ENCODE peak calls at places on chromosome 17, in six cellular contexts. One of them, this sample, is unnamed.

GRCh38 chr17:47276868-47277267 is 23.2 kb downstream of the ITGB3 start:
- DNase-seq in H1: no peak
- DNase-seq in WTC11: peak
- DNase-seq in GM12878: no peak
- DNase-seq in HepG2: peak
- DNase-seq in K562: no peak
- DNase-seq in this sample: peak

GRCh38 chr17:57463103-57463885 is 207.0 kb downstream of the MSI2 start:
- DNase-seq in WTC11: no peak
- DNase-seq in K562: peak
- DNase-seq in HepG2: peak
- DNase-seq in GM12878: peak
- DNase-seq in H1: no peak
- DNase-seq in this sample: no peak

GRCh38 chr17:28908640-28909098 is 5.8 kb upstream of the DHRS13 start:
- DNase-seq in HepG2: peak
- DNase-seq in K562: no peak
- DNase-seq in GM12878: no peak
- DNase-seq in H1: no peak
- DNase-seq in WTC11: no peak
- DNase-seq in this sample: no peak

GRCh38 chr17:4520881-4521600 is 22.4 kb downstream of the SPNS2 start:
- DNase-seq in K562: no peak
- DNase-seq in H1: no peak
- DNase-seq in GM12878: no peak
- DNase-seq in WTC11: no peak
- DNase-seq in HepG2: no peak
- DNase-seq in this sample: no peak

GRCh38 chr17:75753514-75754377 is 11.2 kb downstream of the GALK1 start:
- DNase-seq in GM12878: no peak
- DNase-seq in WTC11: peak
- DNase-seq in K562: peak
- DNase-seq in HepG2: peak
- DNase-seq in H1: peak
- DNase-seq in this sample: peak

GRCh38 chr17:16189791-16190348 is 25.5 kb downstream of the NCOR1 start:
- DNase-seq in GM12878: no peak
- DNase-seq in HepG2: no peak
- DNase-seq in WTC11: no peak
- DNase-seq in K562: no peak
- DNase-seq in H1: no peak
- DNase-seq in this sample: no peak

GRCh38 chr17:16945513-16946201 is 26.3 kb downstream of the TNFRSF13B start:
- DNase-seq in GM12878: no peak
- DNase-seq in WTC11: peak
- DNase-seq in K562: no peak
- DNase-seq in HepG2: no peak
- DNase-seq in H1: peak
- DNase-seq in this sample: peak

GRCh38 chr17:39739885-39740356 is 2.2 kb downstream of the GRB7 start:
- DNase-seq in H1: no peak
- DNase-seq in HepG2: peak
- DNase-seq in WTC11: peak
- DNase-seq in K562: no peak
- DNase-seq in GM12878: no peak
- DNase-seq in this sample: peak

GRCh38 chr17:20095366-20096080 is 86.4 kb downstream of the SPECC1 start:
- DNase-seq in H1: no peak
- DNase-seq in K562: no peak
- DNase-seq in WTC11: peak
- DNase-seq in GM12878: no peak
- DNase-seq in HepG2: peak
- DNase-seq in this sample: peak

GRCh38 chr17:5762191-5762590 is 177.9 kb upstream of the NLRP1 start:
- DNase-seq in HepG2: no peak
- DNase-seq in K562: no peak
- DNase-seq in GM12878: no peak
- DNase-seq in H1: no peak
- DNase-seq in WTC11: no peak
- DNase-seq in this sample: no peak

GRCh38 chr17:65417406-65418221 is 143.8 kb downstream of the AXIN2 start:
- DNase-seq in H1: no peak
- DNase-seq in GM12878: no peak
- DNase-seq in HepG2: no peak
- DNase-seq in K562: no peak
- DNase-seq in WTC11: no peak
- DNase-seq in this sample: no peak

GRCh38 chr17:19343671-19344151 is 18.8 kb downstream of the B9D1 start:
- DNase-seq in GM12878: no peak
- DNase-seq in HepG2: no peak
- DNase-seq in H1: no peak
- DNase-seq in WTC11: peak
- DNase-seq in K562: no peak
- DNase-seq in this sample: peak

GRCh38 chr17:34579979-34580684 is 750 bp downstream of the TMEM132E start:
- DNase-seq in HepG2: no peak
- DNase-seq in GM12878: no peak
- DNase-seq in WTC11: peak
- DNase-seq in K562: no peak
- DNase-seq in H1: peak
- DNase-seq in this sample: peak

GRCh38 chr17:2485543-2485942 is 26.1 kb downstream of the METTL16 start:
- DNase-seq in WTC11: no peak
- DNase-seq in K562: no peak
- DNase-seq in GM12878: no peak
- DNase-seq in HepG2: peak
- DNase-seq in H1: no peak
- DNase-seq in this sample: no peak

GRCh38 chr17:62807812-62808575 is at the start of gene MARCHF10:
- DNase-seq in GM12878: no peak
- DNase-seq in K562: peak
- DNase-seq in WTC11: peak
- DNase-seq in H1: peak
- DNase-seq in HepG2: no peak
- DNase-seq in this sample: peak

GRCh38 chr17:17628388-17629008 is 37.0 kb upstream of the PEMT start:
- DNase-seq in GM12878: peak
- DNase-seq in H1: no peak
- DNase-seq in WTC11: no peak
- DNase-seq in K562: no peak
- DNase-seq in HepG2: no peak
- DNase-seq in this sample: no peak

GRCh38 chr17:3879591-3880417 is 13.0 kb downstream of the CAMKK1 start:
- DNase-seq in HepG2: no peak
- DNase-seq in H1: no peak
- DNase-seq in WTC11: no peak
- DNase-seq in GM12878: no peak
- DNase-seq in K562: no peak
- DNase-seq in this sample: no peak

GRCh38 chr17:69336996-69337395 is 10.1 kb upstream of the ABCA5 start:
- DNase-seq in WTC11: no peak
- DNase-seq in H1: no peak
- DNase-seq in GM12878: no peak
- DNase-seq in K562: no peak
- DNase-seq in HepG2: no peak
- DNase-seq in this sample: no peak

GRCh38 chr17:75976175-75976848 is 2.7 kb downstream of the ACOX1 start:
- DNase-seq in HepG2: peak
- DNase-seq in K562: no peak
- DNase-seq in WTC11: no peak
- DNase-seq in GM12878: no peak
- DNase-seq in H1: no peak
- DNase-seq in this sample: no peak

GRCh38 chr17:46157443-46158107 is 35.7 kb downstream of the KANSL1 start:
- DNase-seq in HepG2: no peak
- DNase-seq in GM12878: no peak
- DNase-seq in H1: no peak
- DNase-seq in WTC11: no peak
- DNase-seq in K562: no peak
- DNase-seq in this sample: no peak

GRCh38 chr17:16987001-16987829 is 15.3 kb upstream of the TNFRSF13B start:
- DNase-seq in K562: no peak
- DNase-seq in GM12878: no peak
- DNase-seq in HepG2: no peak
- DNase-seq in WTC11: no peak
- DNase-seq in H1: no peak
- DNase-seq in this sample: no peak

GRCh38 chr17:21297597-21297996 is 13.1 kb downstream of the MAP2K3 start:
- DNase-seq in GM12878: no peak
- DNase-seq in HepG2: no peak
- DNase-seq in H1: no peak
- DNase-seq in K562: peak
- DNase-seq in WTC11: peak
- DNase-seq in this sample: peak

GRCh38 chr17:20896153-20896649 is 146.6 kb downstream of the USP22 start:
- DNase-seq in HepG2: no peak
- DNase-seq in GM12878: no peak
- DNase-seq in WTC11: no peak
- DNase-seq in K562: no peak
- DNase-seq in H1: no peak
- DNase-seq in this sample: peak

DNA sequence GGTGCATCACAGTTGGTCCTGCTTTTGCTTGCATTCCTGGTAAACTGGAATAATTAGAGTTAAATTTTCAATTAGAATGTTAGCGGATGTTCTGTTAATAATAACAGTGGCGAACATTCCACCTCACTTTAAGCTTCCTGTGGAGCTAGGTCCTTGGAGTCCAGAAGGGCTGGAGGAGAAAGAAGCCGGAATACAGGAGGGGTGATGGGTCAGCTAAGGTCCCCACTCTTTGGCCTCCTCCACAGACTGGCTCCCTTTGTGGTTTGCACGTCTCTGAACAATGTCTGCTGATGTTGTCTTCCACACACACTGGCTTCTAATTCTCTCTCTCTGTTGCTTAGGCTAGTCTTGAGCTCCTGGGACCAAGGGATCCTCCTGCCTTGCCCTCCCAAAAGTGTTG is 35.0 kb upstream of the ETV4 start:
- DNase-seq in HepG2: no peak
- DNase-seq in K562: no peak
- DNase-seq in GM12878: no peak
- DNase-seq in WTC11: no peak
- DNase-seq in H1: no peak
- DNase-seq in this sample: no peak
- TF ChIP-seq CREB1 in HepG2: no peak
- TF ChIP-seq CREB1 in K562: no peak
- TF ChIP-seq CREB1 in GM12878: no peak
- TF ChIP-seq CREB1 in WTC11: no peak
- TF ChIP-seq CREB1 in H1: no peak
- TF ChIP-seq CREB1 in this sample: no peak

DNA sequence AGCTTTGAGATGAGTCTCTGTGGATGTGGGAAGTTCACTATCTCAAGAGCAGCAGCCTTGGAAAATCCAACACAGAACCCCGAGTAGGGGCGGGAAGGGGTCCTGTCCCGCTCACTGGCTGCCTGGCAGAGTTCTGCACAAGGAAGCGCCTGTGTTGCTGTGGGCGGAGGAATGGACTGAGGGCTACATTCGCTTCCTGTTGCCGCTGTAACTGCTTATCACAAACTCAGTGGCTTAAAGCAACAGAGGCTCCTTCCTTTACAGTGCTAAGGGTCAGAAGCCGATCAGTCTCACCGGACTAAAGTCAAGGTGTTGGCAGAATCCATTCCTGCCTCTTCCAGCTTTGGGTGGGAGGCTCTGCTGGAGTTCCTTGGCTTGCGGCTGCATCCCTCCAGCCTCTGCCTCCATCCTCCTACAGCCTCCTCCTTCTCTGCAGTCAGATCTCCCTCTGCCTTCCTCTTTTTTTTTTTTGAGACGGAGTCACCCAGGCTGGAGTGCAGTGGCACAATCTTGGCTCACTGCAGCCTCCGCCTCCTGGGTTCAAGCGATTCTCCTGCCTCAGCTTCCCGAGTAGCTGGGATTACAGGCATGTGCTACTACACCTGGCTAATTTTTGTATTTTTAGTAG is 305.3 kb downstream of the SEC14L1 start:
- DNase-seq in GM12878: no peak
- DNase-seq in HepG2: no peak
- DNase-seq in WTC11: no peak
- DNase-seq in H1: no peak
- DNase-seq in K562: no peak
- DNase-seq in this sample: no peak
- TF ChIP-seq CREB1 in GM12878: no peak
- TF ChIP-seq CREB1 in HepG2: no peak
- TF ChIP-seq CREB1 in WTC11: no peak
- TF ChIP-seq CREB1 in H1: no peak
- TF ChIP-seq CREB1 in K562: no peak
- TF ChIP-seq CREB1 in this sample: no peak

GRCh38 chr17:81683584-81684441 is at the start of the genes ARL16 and HGS:
- DNase-seq in WTC11: peak
- DNase-seq in GM12878: peak
- DNase-seq in HepG2: peak
- DNase-seq in K562: peak
- DNase-seq in H1: peak
- DNase-seq in this sample: peak
- TF ChIP-seq CREB1 in WTC11: no peak
- TF ChIP-seq CREB1 in GM12878: peak
- TF ChIP-seq CREB1 in HepG2: peak
- TF ChIP-seq CREB1 in K562: peak
- TF ChIP-seq CREB1 in H1: peak
- TF ChIP-seq CREB1 in this sample: peak

GRCh38 chr17:48624544-48625501 is 1.3 kb downstream of the HOXB9 start:
- DNase-seq in H1: peak
- DNase-seq in GM12878: no peak
- DNase-seq in K562: peak
- DNase-seq in WTC11: peak
- DNase-seq in HepG2: no peak
- DNase-seq in this sample: peak
- TF ChIP-seq CREB1 in H1: no peak
- TF ChIP-seq CREB1 in GM12878: no peak
- TF ChIP-seq CREB1 in K562: no peak
- TF ChIP-seq CREB1 in WTC11: no peak
- TF ChIP-seq CREB1 in HepG2: no peak
- TF ChIP-seq CREB1 in this sample: no peak

GRCh38 chr17:36136439-36136838 is 32.8 kb downstream of the CCL4 start:
- DNase-seq in WTC11: no peak
- DNase-seq in GM12878: no peak
- DNase-seq in K562: no peak
- DNase-seq in HepG2: no peak
- DNase-seq in H1: no peak
- DNase-seq in this sample: no peak
- TF ChIP-seq CREB1 in WTC11: no peak
- TF ChIP-seq CREB1 in GM12878: no peak
- TF ChIP-seq CREB1 in K562: no peak
- TF ChIP-seq CREB1 in HepG2: no peak
- TF ChIP-seq CREB1 in H1: no peak
- TF ChIP-seq CREB1 in this sample: no peak

GRCh38 chr17:80732268-80732667 is 187.6 kb downstream of the RPTOR start:
- DNase-seq in H1: no peak
- DNase-seq in GM12878: no peak
- DNase-seq in K562: no peak
- DNase-seq in WTC11: no peak
- DNase-seq in HepG2: no peak
- DNase-seq in this sample: no peak
- TF ChIP-seq CREB1 in H1: no peak
- TF ChIP-seq CREB1 in GM12878: no peak
- TF ChIP-seq CREB1 in K562: no peak
- TF ChIP-seq CREB1 in WTC11: no peak
- TF ChIP-seq CREB1 in HepG2: no peak
- TF ChIP-seq CREB1 in this sample: no peak